ENCODE peak calls at places on chromosomes 2 and 18, in seven cellular contexts. K, F, B, I, Y, U and N are unnamed samples.

GRCh38 chr18:58785171-58785805 is 79.4 kb upstream of the ZNF532 start:
- DNase-seq in Y (peak; percentile 88), I (peak; percentile 25), F (peak; percentile 43), B (peak; percentile 43), K (peak; percentile 88), U (no peak), N (peak; percentile 20)

GRCh38 chr2:31088516-31089195 is 49.6 kb downstream of the GALNT14 start:
- DNase-seq in Y (no peak), K (no peak), U (no peak), B (no peak), I (no peak), F (no peak), N (no peak)

GRCh38 chr2:230170532-230170931 is 49.3 kb downstream of the SP110 start:
- DNase-seq in I (peak; percentile 67), Y (no peak), F (no peak), U (no peak), B (peak; percentile 54), K (no peak), N (peak; percentile 33)

GRCh38 chr2:110115291-110116032 is at the start of gene MALL:
- DNase-seq in F (no peak), K (peak; percentile 60), B (peak; percentile 53), I (peak; percentile 74), Y (no peak), U (no peak), N (no peak)

GRCh38 chr2:139155991-139156390 is 375.8 kb upstream of the NXPH2 start:
- DNase-seq in Y (no peak), I (no peak), B (no peak), F (no peak), K (no peak), U (no peak), N (no peak)

GRCh38 chr2:28976584-28976983 is 4.5 kb upstream of the TOGARAM2 start:
- DNase-seq in F (no peak), I (no peak), K (no peak), U (no peak), Y (peak; percentile 84), B (peak; percentile 68), N (no peak)

GRCh38 chr2:228048838-228049490 is 132.5 kb downstream of the SPHKAP start:
- DNase-seq in U (no peak), F (no peak), Y (peak; percentile 11), I (peak; percentile 10), B (peak; percentile 17), K (peak; percentile 61), N (no peak)

GRCh38 chr18:70024088-70024487 is 76.4 kb upstream of the CD226 start:
- DNase-seq in I (no peak), K (no peak), Y (no peak), F (no peak), U (no peak), B (no peak), N (no peak)

GRCh38 chr18:23133860-23134779 is 1.2 kb upstream of the CABLES1 start:
- DNase-seq in U (no peak), I (peak; percentile 69), K (peak; percentile 53), Y (no peak), F (no peak), B (peak; percentile 67), N (no peak)

GRCh38 chr2:79259959-79260358 is 100.4 kb upstream of the REG3A start:
- DNase-seq in K (no peak), I (no peak), F (no peak), Y (no peak), B (no peak), U (no peak), N (no peak)

GRCh38 chr18:50956116-50956515 is 11.7 kb upstream of the ELAC1 start:
- DNase-seq in K (no peak), Y (no peak), I (no peak), F (no peak), U (no peak), B (no peak), N (no peak)

GRCh38 chr2:53727921-53728320 is 39.7 kb upstream of the CHAC2 start:
- DNase-seq in U (no peak), I (no peak), K (no peak), Y (no peak), F (no peak), B (no peak), N (no peak)

GRCh38 chr2:38095996-38096861 is 20.3 kb upstream of the CYP1B1 start:
- DNase-seq in Y (peak; percentile 58), I (no peak), F (peak; percentile 61), U (no peak), B (no peak), K (no peak), N (no peak)

GRCh38 chr2:9261231-9261883 is 54.7 kb downstream of the ASAP2 start:
- DNase-seq in B (no peak), Y (no peak), K (no peak), I (peak; percentile 27), U (no peak), F (no peak), N (peak; percentile 89)

GRCh38 chr18:23587220-23587642 is 925 bp upstream of the NPC1 start:
- DNase-seq in U (no peak), Y (no peak), I (no peak), B (no peak), F (no peak), K (no peak), N (no peak)

GRCh38 chr2:44120428-44120827 is 48.2 kb upstream of the PPM1B start:
- DNase-seq in K (no peak), Y (peak; percentile 93), B (no peak), F (no peak), I (no peak), U (no peak), N (no peak)

GRCh38 chr2:114960389-114960788 is 517.9 kb downstream of the DPP10 start:
- DNase-seq in Y (no peak), B (no peak), F (no peak), I (no peak), K (no peak), U (no peak), N (no peak)

GRCh38 chr18:33495278-33495677 is 54.8 kb upstream of the CCDC178 start:
- DNase-seq in U (no peak), F (no peak), I (no peak), B (peak; percentile 12), Y (peak; percentile 13), K (no peak), N (no peak)

GRCh38 chr2:172496096-172496709 is 59.7 kb upstream of the PDK1 start:
- DNase-seq in U (no peak), B (no peak), K (no peak), F (no peak), I (no peak), Y (no peak), N (no peak)

GRCh38 chr18:79681484-79682387 is 2.1 kb downstream of the CTDP1 start:
- DNase-seq in K (no peak), B (no peak), F (no peak), I (peak; percentile 87), U (no peak), Y (no peak), N (no peak)

GRCh38 chr18:29430416-29430815 is 1253.5 kb upstream of the CDH2 start:
- DNase-seq in F (no peak), B (no peak), U (no peak), K (peak; percentile 0), I (no peak), Y (peak; percentile 5), N (no peak)

GRCh38 chr2:218434456-218434855 is 15.5 kb downstream of the VIL1 start:
- DNase-seq in F (no peak), K (no peak), U (no peak), I (no peak), B (no peak), Y (no peak), N (no peak)

GRCh38 chr2:216888907-216889622 is 29.2 kb upstream of the TNP1 start:
- DNase-seq in K (no peak), Y (no peak), B (no peak), U (no peak), I (peak; percentile 11), F (no peak), N (no peak)

GRCh38 chr18:23689031-23689615 is at the start of gene LAMA3:
- DNase-seq in Y (peak; percentile 11), U (peak; percentile 31), K (no peak), I (peak; percentile 61), B (peak; percentile 58), F (peak; percentile 77), N (peak; percentile 74)

GRCh38 chr18:76564117-76564516 is 69.1 kb upstream of the ZNF516 start:
- DNase-seq in K (peak; percentile 62), Y (peak; percentile 89), U (no peak), B (no peak), I (no peak), F (no peak), N (no peak)

DNA sequence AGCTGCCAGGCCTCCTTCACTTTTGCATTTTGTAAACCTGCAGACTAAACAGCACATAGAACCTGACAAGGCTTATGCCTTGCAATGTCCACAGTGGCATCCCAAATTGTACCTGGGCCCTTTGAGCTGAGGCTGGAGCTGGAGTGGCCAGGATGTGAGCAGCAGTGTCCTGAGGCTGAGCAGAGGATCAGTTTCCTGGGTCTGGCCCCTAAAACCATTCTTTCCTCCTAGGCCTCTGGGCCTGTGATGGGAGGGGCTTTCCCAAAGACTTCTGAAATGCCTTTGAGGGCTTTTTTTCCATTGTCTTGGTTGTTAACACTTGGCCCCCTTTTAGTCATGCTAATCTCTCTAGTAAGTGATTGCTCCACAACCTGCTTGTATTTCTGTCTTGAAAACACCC is 32.8 kb downstream of the FSIP2 start:
- DNase-seq in K (no peak), B (no peak), F (no peak), Y (no peak), U (no peak), I (no peak), N (no peak)
- H3K36me3 ChIP-seq in K (no peaks in the 10 kb centered on the region), B (no peaks in the 10 kb centered on the region), F (no peaks in the 10 kb centered on the region), Y (no peaks in the 10 kb centered on the region), U (no peaks in the 10 kb centered on the region), I (no peaks in the 10 kb centered on the region), N (no peaks in the 10 kb centered on the region)

DNA sequence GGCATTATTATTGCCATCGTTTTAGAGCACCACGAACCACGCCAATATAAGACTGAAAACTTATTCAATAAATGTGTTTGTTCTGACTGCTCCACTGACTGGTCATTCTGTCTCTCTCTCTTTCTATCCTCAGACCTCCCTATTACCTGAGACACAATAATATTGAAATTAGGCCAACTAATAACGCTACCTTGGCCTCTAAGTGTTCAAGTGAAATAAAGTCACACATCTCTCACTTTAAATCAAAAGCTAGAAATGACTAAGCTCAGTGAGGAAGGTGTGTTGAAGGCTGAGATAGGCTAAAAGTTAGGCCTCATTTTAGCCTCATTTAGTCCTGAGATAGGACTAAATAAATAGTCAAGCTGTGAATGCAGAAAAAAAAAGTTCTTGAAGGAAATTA is 38.8 kb downstream of the G6PC2 start:
- DNase-seq in F (no peak), U (no peak), B (no peak), Y (no peak), K (no peak), I (no peak), N (no peak)
- TF ChIP-seq POLR2A in F (no peak), U (no peak), B (no peak), Y (no peak), K (no peak), I (no peak), N (no peak)

GRCh38 chr2:10385933-10386773 is 62.0 kb downstream of the ODC1 start:
- DNase-seq in F (no peak), B (no peak), I (no peak), Y (peak; percentile 75), K (no peak), U (no peak), N (no peak)
- H3K4me1 ChIP-seq in F (no peaks in the 10 kb centered on the region), B (peaks cover 14% of the 10 kb centered on the region), I (peaks cover 38% of the 10 kb centered on the region), Y (peaks cover 24% of the 10 kb centered on the region), K (peaks cover 35% of the 10 kb centered on the region), U (peaks cover 15% of the 10 kb centered on the region), N (no peaks in the 10 kb centered on the region)

DNA sequence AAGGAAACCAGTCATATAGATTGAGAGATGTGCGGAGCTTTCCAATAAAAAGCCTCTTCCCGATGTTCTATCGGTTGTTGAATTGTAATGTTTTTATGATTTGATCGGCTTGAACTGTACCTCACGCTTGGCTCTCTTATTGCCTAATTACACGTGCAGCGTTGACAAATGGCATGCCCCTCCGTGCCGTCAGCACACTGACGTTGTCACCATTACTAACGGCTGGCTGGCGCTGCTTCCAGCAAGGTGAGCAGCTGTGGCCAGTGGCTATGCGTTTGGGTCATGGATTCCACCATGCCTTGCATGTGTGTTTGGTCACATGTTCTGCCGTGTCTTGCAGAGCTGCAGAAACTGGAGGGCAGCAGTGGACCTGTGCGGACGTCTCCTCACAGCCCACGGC is 42.0 kb downstream of the TRAPPC12 start:
- DNase-seq in B (peak; percentile 31), I (no peak), Y (no peak), K (no peak), F (no peak), U (no peak), N (no peak)
- H3K36me3 ChIP-seq in B (peaks cover 9% of the 10 kb centered on the region), I (peaks cover 8% of the 10 kb centered on the region), Y (peaks cover 58% of the 10 kb centered on the region), K (peaks cover 8% of the 10 kb centered on the region), F (no peaks in the 10 kb centered on the region), U (peaks cover 4% of the 10 kb centered on the region), N (no peaks in the 10 kb centered on the region)